ENCODE peak calls at places on chromosomes 16 and 17, in six cellular contexts. I, E, K, X, Y and V are unnamed samples.
A peak's percentile ranks its signal among the peaks of the same experiment; 100 is the strongest.

GRCh38 chr17:50129946-50130777 is at the start of gene SAMD14:
- DNase-seq in I (no peak), E (no peak), K (no peak), X (peak; percentile 48), Y (no peak), V (no peak)

GRCh38 chr17:73546770-73547345 is 97.4 kb downstream of the SDK2 start:
- DNase-seq in I (no peak), E (no peak), K (peak; percentile 57), X (peak; percentile 3), Y (no peak), V (peak; percentile 12)

GRCh38 chr17:50203589-50204345 is 2.3 kb upstream of the COL1A1 start:
- DNase-seq in I (no peak), E (peak; percentile 60), K (no peak), X (peak; percentile 63), Y (no peak), V (no peak)

GRCh38 chr17:38598536-38598935 is 7.2 kb downstream of the SRCIN1 start:
- DNase-seq in I (no peak), E (no peak), K (peak; percentile 98), X (peak; percentile 79), Y (no peak), V (peak; percentile 87)

GRCh38 chr17:15926039-15926740 is 18.7 kb upstream of the ADORA2B start:
- DNase-seq in I (no peak), E (no peak), K (no peak), X (no peak), Y (no peak), V (no peak)

GRCh38 chr17:2621241-2621640 is 27.8 kb downstream of the PAFAH1B1 start:
- DNase-seq in I (no peak), E (no peak), K (no peak), X (no peak), Y (no peak), V (no peak)

GRCh38 chr16:72664122-72664479 is 383.8 kb downstream of the ZFHX3 start:
- DNase-seq in I (no peak), E (no peak), K (no peak), X (no peak), Y (no peak), V (no peak)

GRCh38 chr17:57767561-57767960 is 22.5 kb upstream of the CCDC182 start:
- DNase-seq in I (no peak), E (no peak), K (no peak), X (no peak), Y (no peak), V (no peak)

GRCh38 chr16:578870-579405 is 9.2 kb downstream of the PIGQ start:
- DNase-seq in I (no peak), E (peak; percentile 74), K (no peak), X (peak; percentile 62), Y (peak; percentile 85), V (no peak)

GRCh38 chr17:549197-550040 is 165.2 kb downstream of the VPS53 start:
- DNase-seq in I (no peak), E (no peak), K (no peak), X (peak; percentile 88), Y (no peak), V (no peak)